ENCODE peak calls at places on chromosomes 16 and 17, in four cellular contexts. X, W, T and G are unnamed samples.

GRCh38 chr16:30841332-30841731 is 52.5 kb downstream of the BCL7C start:
- DNase-seq in T (no peak), X (no peak), W (no peak), G (no peak)

GRCh38 chr16:1078579-1079021 is 6.1 kb downstream of the SSTR5 start:
- DNase-seq in X (peak; percentile 90), T (no peak), W (no peak), G (no peak)

GRCh38 chr17:18008496-18009268 is 30.3 kb downstream of the ATPAF2 start:
- DNase-seq in T (no peak), W (no peak), X (peak; percentile 84), G (no peak)

GRCh38 chr17:36849871-36850348 is 87.4 kb upstream of the LHX1 start:
- DNase-seq in W (no peak), X (peak; percentile 25), T (peak; percentile 3), G (no peak)

GRCh38 chr16:674968-675883 is at the start of gene RHBDL1:
- DNase-seq in T (no peak), X (no peak), W (no peak), G (peak; percentile 68)

GRCh38 chr16:4381072-4381934 is 9.7 kb downstream of the VASN start:
- DNase-seq in T (no peak), W (no peak), X (no peak), G (no peak)

GRCh38 chr16:57349212-57350031 is 9.2 kb upstream of the CCL22 start:
- DNase-seq in X (no peak), T (no peak), W (no peak), G (no peak)

GRCh38 chr16:57938936-57939871 is 31.7 kb downstream of the CNGB1 start:
- DNase-seq in T (no peak), X (peak; percentile 47), W (no peak), G (no peak)

GRCh38 chr17:29763273-29763672 is 140.6 kb upstream of the CORO6 start:
- DNase-seq in T (no peak), X (no peak), W (no peak), G (no peak)